ENCODE peak calls at places on chromosome 3, in six cellular contexts. Q is GM12878, V is SK-N-SH, P is K562, F is Panc1, B is H1. X is an unnamed sample.

GRCh38 chr3:195895078-195895899 is 13.1 kb downstream of the TNK2 start:
- DNase-seq in B (peak), Q (no peak), F (no peak), V (peak), P (peak), X (peak)

GRCh38 chr3:173733029-173733652 is 335.6 kb downstream of the NLGN1 start:
- DNase-seq in B (no peak), F (no peak), Q (no peak), V (peak), P (no peak), X (peak)

GRCh38 chr3:186084264-186084663 is 24.6 kb downstream of the ETV5 start:
- DNase-seq in B (no peak), P (no peak), Q (no peak), F (no peak), V (no peak), X (no peak)

GRCh38 chr3:173399001-173399400 is 1.5 kb downstream of the NLGN1 start:
- DNase-seq in B (no peak), V (no peak), F (no peak), P (no peak), Q (no peak), X (no peak)

GRCh38 chr3:42298259-42298658 is 32.3 kb upstream of the CCK start:
- DNase-seq in B (no peak), F (no peak), Q (no peak), V (no peak), P (no peak), X (no peak)

GRCh38 chr3:58164916-58165821 is 45.6 kb downstream of the DNASE1L3 start:
- DNase-seq in F (no peak), P (no peak), V (no peak), Q (no peak), B (no peak), X (no peak)

GRCh38 chr3:17820704-17821103 is 78.3 kb upstream of the TBC1D5 start:
- DNase-seq in P (no peak), V (no peak), F (no peak), B (no peak), Q (no peak), X (no peak)

GRCh38 chr3:49018707-49019006 is 277 bp upstream of the DALRD3 start:
- DNase-seq in V (no peak), B (no peak), F (no peak), Q (no peak), P (no peak), X (no peak)

GRCh38 chr3:190849607-190850006 is 12.9 kb downstream of the GMNC start:
- DNase-seq in Q (no peak), B (no peak), F (no peak), V (no peak), P (no peak), X (no peak)

GRCh38 chr3:99783009-99783573 is 34.6 kb upstream of the CMSS1 start:
- DNase-seq in P (no peak), B (no peak), F (no peak), Q (no peak), V (no peak), X (no peak)

GRCh38 chr3:41690766-41691563 is 270.9 kb downstream of the ULK4 start:
- DNase-seq in Q (no peak), V (no peak), P (no peak), B (no peak), F (no peak), X (no peak)

GRCh38 chr3:46626039-46626438 is 13.7 kb downstream of the FAM240A start:
- DNase-seq in Q (no peak), V (no peak), F (no peak), B (no peak), P (no peak), X (no peak)

GRCh38 chr3:121649645-121650044 is 11.1 kb downstream of the HCLS1 start:
- DNase-seq in F (no peak), Q (no peak), P (no peak), B (no peak), V (no peak), X (no peak)

GRCh38 chr3:184305577-184305976 is 6.5 kb downstream of the PSMD2 start:
- DNase-seq in P (no peak), F (no peak), V (no peak), B (no peak), Q (no peak), X (no peak)

GRCh38 chr3:53726654-53727053 is 119.6 kb downstream of the CHDH start:
- DNase-seq in B (no peak), V (no peak), F (no peak), P (no peak), Q (no peak), X (no peak)

GRCh38 chr3:138197058-138197457 is 10.0 kb downstream of the ARMC8 start:
- DNase-seq in P (peak), V (no peak), B (no peak), F (no peak), Q (no peak), X (no peak)

GRCh38 chr3:63429905-63430304 is 151.8 kb downstream of the SYNPR start:
- DNase-seq in F (no peak), P (no peak), V (no peak), B (no peak), Q (no peak), X (no peak)

GRCh38 chr3:137763594-137763938 is 549 bp upstream of the SOX14 start:
- DNase-seq in F (no peak), P (no peak), Q (no peak), V (peak), B (peak), X (no peak)

GRCh38 chr3:94259291-94259690 is 196.4 kb downstream of the NSUN3 start:
- DNase-seq in Q (no peak), P (no peak), B (no peak), F (no peak), V (no peak), X (no peak)

GRCh38 chr3:129121792-129122696 is at the start of gene RAB43:
- DNase-seq in B (peak), Q (peak), P (peak), F (no peak), V (peak), X (peak)

GRCh38 chr3:74347563-74348268 is 266.7 kb downstream of the CNTN3 start:
- DNase-seq in B (no peak), P (no peak), Q (no peak), V (no peak), F (no peak), X (no peak)

GRCh38 chr3:49015072-49015471 is 3.3 kb downstream of the DALRD3 start:
- DNase-seq in B (no peak), V (no peak), Q (no peak), P (no peak), F (no peak), X (no peak)

GRCh38 chr3:107239703-107240102 is 137.5 kb upstream of the CCDC54 start:
- DNase-seq in P (no peak), Q (no peak), F (no peak), V (no peak), B (no peak), X (no peak)

GRCh38 chr3:115685097-115685496 is 61.8 kb downstream of the GAP43 start:
- DNase-seq in B (no peak), Q (no peak), V (no peak), P (no peak), F (no peak), X (no peak)

DNA sequence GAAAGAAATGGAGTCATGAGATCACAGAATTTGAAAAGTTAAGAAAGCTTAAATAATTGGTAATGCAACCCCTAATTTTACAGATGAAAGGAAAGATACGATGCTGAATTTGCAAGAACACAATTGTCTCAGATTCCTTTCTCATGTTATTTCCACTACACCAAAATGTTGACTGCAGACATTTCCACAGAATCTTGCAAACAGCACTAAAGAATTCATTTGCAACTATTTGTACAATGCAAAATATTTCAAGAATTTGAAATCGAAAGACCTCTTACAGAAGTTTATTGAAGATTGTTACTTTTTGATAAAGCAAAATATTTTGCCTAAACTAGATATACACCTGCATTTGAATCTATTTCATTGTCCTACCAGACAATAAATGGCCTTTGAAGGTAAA is 194.1 kb upstream of the KCNMB2 start:
- DNase-seq in Q (no peak), P (no peak), F (no peak), V (no peak), B (no peak), X (no peak)
- TF ChIP-seq SIN3A in Q (no peak), P (no peak), F (no peak), V (no peak), B (no peak), X (no peak)

DNA sequence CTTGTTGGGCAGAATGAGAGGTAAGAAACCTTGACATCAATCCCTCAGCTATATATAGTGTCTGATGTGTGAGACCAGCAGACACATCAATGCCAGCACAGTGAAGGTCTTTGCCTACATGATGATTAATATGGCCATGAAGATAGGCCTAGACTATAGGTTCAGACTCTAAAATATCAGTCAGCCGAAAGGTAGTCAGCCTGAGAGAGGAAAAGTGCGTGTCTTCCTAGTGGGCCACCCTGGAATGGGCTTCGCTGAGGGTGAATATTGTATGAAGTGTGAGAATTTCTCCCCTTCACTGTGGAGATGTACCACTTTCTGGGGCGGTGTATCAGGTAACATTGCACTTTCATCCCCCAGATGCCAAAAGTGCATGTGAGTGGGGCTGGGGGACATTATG is 33.0 kb upstream of the EPHB1 start:
- DNase-seq in P (no peak), Q (no peak), B (peak), F (no peak), V (no peak), X (no peak)
- TF ChIP-seq SIN3A in P (no peak), Q (no peak), B (no peak), F (no peak), V (no peak), X (no peak)

GRCh38 chr3:160564205-160564922 is 1.0 kb downstream of the KPNA4 start:
- DNase-seq in B (no peak), F (no peak), Q (no peak), P (no peak), V (no peak), X (no peak)
- TF ChIP-seq SIN3A in B (no peak), F (no peak), Q (no peak), P (peak), V (no peak), X (no peak)

DNA sequence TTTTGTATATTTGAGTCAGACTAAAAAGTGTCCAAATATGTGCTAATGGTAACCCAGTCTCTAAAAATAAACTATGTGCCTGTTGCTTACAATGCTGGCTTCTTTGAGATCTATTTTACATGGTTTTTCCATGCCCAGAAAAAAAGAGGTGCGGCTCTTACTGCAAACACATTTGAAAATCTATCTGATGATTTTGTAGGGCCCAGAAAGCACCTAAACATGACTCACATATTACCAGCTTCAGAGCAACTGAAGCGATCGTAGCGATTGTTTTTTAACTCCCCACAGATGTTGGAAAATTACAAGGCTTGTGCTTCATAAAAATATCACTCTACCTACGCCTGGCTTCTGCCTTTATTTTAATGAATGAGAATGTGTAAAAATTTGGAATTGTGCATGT is 53.5 kb downstream of the SUCNR1 start:
- DNase-seq in B (no peak), F (no peak), P (no peak), Q (no peak), V (no peak), X (no peak)
- TF ChIP-seq SIN3A in B (no peak), F (no peak), P (no peak), Q (no peak), V (no peak), X (no peak)